ENCODE peak calls at places on chromosomes 5 and 9, in nine cellular contexts. One of them, this sample, is unnamed. For H3K4me1 and H3K27me3, the result is how much of the 10 kb centered on the place peaks cover.

GRCh38 chr5:79934681-79935080 is 56.4 kb downstream of the MTX3 start:
- DNase-seq in upper lobe of left lung: no peak
- DNase-seq in mesenchymal stem cell: no peak
- DNase-seq in CD4-positive, CD25-positive, alpha-beta regulatory T cell: no peak
- DNase-seq in psoas muscle: no peak
- DNase-seq in GM23338: no peak
- DNase-seq in tibial nerve: no peak
- DNase-seq in neural progenitor cell: no peak
- DNase-seq in uterus: no peak
- DNase-seq in this sample: no peak

GRCh38 chr5:73093943-73094342 is 26.4 kb upstream of the TMEM171 start:
- DNase-seq in upper lobe of left lung: no peak
- DNase-seq in mesenchymal stem cell: peak
- DNase-seq in CD4-positive, CD25-positive, alpha-beta regulatory T cell: no peak
- DNase-seq in psoas muscle: no peak
- DNase-seq in GM23338: no peak
- DNase-seq in tibial nerve: no peak
- DNase-seq in neural progenitor cell: no peak
- DNase-seq in uterus: no peak
- DNase-seq in this sample: no peak

GRCh38 chr5:142849880-142850279 is 79.7 kb downstream of the ARHGAP26 start:
- DNase-seq in upper lobe of left lung: no peak
- DNase-seq in mesenchymal stem cell: no peak
- DNase-seq in CD4-positive, CD25-positive, alpha-beta regulatory T cell: no peak
- DNase-seq in psoas muscle: no peak
- DNase-seq in GM23338: no peak
- DNase-seq in tibial nerve: no peak
- DNase-seq in neural progenitor cell: no peak
- DNase-seq in uterus: no peak
- DNase-seq in this sample: no peak

GRCh38 chr9:91935066-91935729 is 14.8 kb downstream of the ROR2 start:
- DNase-seq in upper lobe of left lung: no peak
- DNase-seq in mesenchymal stem cell: no peak
- DNase-seq in CD4-positive, CD25-positive, alpha-beta regulatory T cell: no peak
- DNase-seq in psoas muscle: no peak
- DNase-seq in GM23338: no peak
- DNase-seq in tibial nerve: no peak
- DNase-seq in neural progenitor cell: peak
- DNase-seq in uterus: no peak
- DNase-seq in this sample: no peak

GRCh38 chr5:172564883-172565282 is 76.2 kb upstream of the NEURL1B start:
- DNase-seq in upper lobe of left lung: no peak
- DNase-seq in mesenchymal stem cell: no peak
- DNase-seq in CD4-positive, CD25-positive, alpha-beta regulatory T cell: no peak
- DNase-seq in psoas muscle: no peak
- DNase-seq in GM23338: no peak
- DNase-seq in tibial nerve: no peak
- DNase-seq in neural progenitor cell: no peak
- DNase-seq in uterus: no peak
- DNase-seq in this sample: no peak

GRCh38 chr5:52993367-52993766 is 4.2 kb downstream of the ITGA2 start:
- DNase-seq in upper lobe of left lung: no peak
- DNase-seq in mesenchymal stem cell: no peak
- DNase-seq in CD4-positive, CD25-positive, alpha-beta regulatory T cell: no peak
- DNase-seq in psoas muscle: no peak
- DNase-seq in GM23338: no peak
- DNase-seq in tibial nerve: no peak
- DNase-seq in neural progenitor cell: no peak
- DNase-seq in uterus: no peak
- DNase-seq in this sample: no peak

GRCh38 chr5:115977096-115977495 is 14.8 kb downstream of the LVRN start:
- DNase-seq in upper lobe of left lung: no peak
- DNase-seq in mesenchymal stem cell: peak
- DNase-seq in CD4-positive, CD25-positive, alpha-beta regulatory T cell: peak
- DNase-seq in psoas muscle: no peak
- DNase-seq in GM23338: no peak
- DNase-seq in tibial nerve: no peak
- DNase-seq in neural progenitor cell: no peak
- DNase-seq in uterus: no peak
- DNase-seq in this sample: no peak

GRCh38 chr9:14746655-14747054 is 24.1 kb upstream of the CER1 start:
- DNase-seq in upper lobe of left lung: no peak
- DNase-seq in mesenchymal stem cell: no peak
- DNase-seq in CD4-positive, CD25-positive, alpha-beta regulatory T cell: no peak
- DNase-seq in psoas muscle: no peak
- DNase-seq in GM23338: no peak
- DNase-seq in tibial nerve: no peak
- DNase-seq in neural progenitor cell: no peak
- DNase-seq in uterus: no peak
- DNase-seq in this sample: no peak

GRCh38 chr9:125484632-125485282 is 222.3 kb downstream of the MAPKAP1 start:
- DNase-seq in upper lobe of left lung: no peak
- DNase-seq in mesenchymal stem cell: peak
- DNase-seq in CD4-positive, CD25-positive, alpha-beta regulatory T cell: no peak
- DNase-seq in psoas muscle: no peak
- DNase-seq in GM23338: no peak
- DNase-seq in tibial nerve: no peak
- DNase-seq in neural progenitor cell: no peak
- DNase-seq in uterus: peak
- DNase-seq in this sample: no peak

GRCh38 chr5:105735704-105736103 is 1935.0 kb downstream of the EFNA5 start:
- DNase-seq in upper lobe of left lung: no peak
- DNase-seq in mesenchymal stem cell: no peak
- DNase-seq in CD4-positive, CD25-positive, alpha-beta regulatory T cell: no peak
- DNase-seq in psoas muscle: no peak
- DNase-seq in GM23338: no peak
- DNase-seq in tibial nerve: no peak
- DNase-seq in neural progenitor cell: no peak
- DNase-seq in uterus: no peak
- DNase-seq in this sample: no peak

GRCh38 chr9:124022201-124023121 is 10.9 kb downstream of the LHX2 start:
- DNase-seq in upper lobe of left lung: no peak
- DNase-seq in mesenchymal stem cell: no peak
- DNase-seq in CD4-positive, CD25-positive, alpha-beta regulatory T cell: no peak
- DNase-seq in psoas muscle: no peak
- DNase-seq in GM23338: peak
- DNase-seq in tibial nerve: no peak
- DNase-seq in neural progenitor cell: peak
- DNase-seq in uterus: no peak
- DNase-seq in this sample: no peak

GRCh38 chr5:180644825-180645608 is 4.4 kb downstream of the FLT4 start:
- DNase-seq in upper lobe of left lung: peak
- DNase-seq in mesenchymal stem cell: no peak
- DNase-seq in CD4-positive, CD25-positive, alpha-beta regulatory T cell: no peak
- DNase-seq in psoas muscle: no peak
- DNase-seq in GM23338: no peak
- DNase-seq in tibial nerve: no peak
- DNase-seq in neural progenitor cell: no peak
- DNase-seq in uterus: peak
- DNase-seq in this sample: no peak

GRCh38 chr5:91383027-91383955 is at the start of gene ARRDC3:
- DNase-seq in upper lobe of left lung: peak
- DNase-seq in mesenchymal stem cell: peak
- DNase-seq in CD4-positive, CD25-positive, alpha-beta regulatory T cell: peak
- DNase-seq in psoas muscle: peak
- DNase-seq in GM23338: peak
- DNase-seq in tibial nerve: peak
- DNase-seq in neural progenitor cell: peak
- DNase-seq in uterus: peak
- DNase-seq in this sample: peak

GRCh38 chr9:74285075-74285474 is 212.1 kb upstream of the RORB start:
- DNase-seq in upper lobe of left lung: no peak
- DNase-seq in mesenchymal stem cell: no peak
- DNase-seq in CD4-positive, CD25-positive, alpha-beta regulatory T cell: no peak
- DNase-seq in psoas muscle: no peak
- DNase-seq in GM23338: no peak
- DNase-seq in tibial nerve: no peak
- DNase-seq in neural progenitor cell: no peak
- DNase-seq in uterus: no peak
- DNase-seq in this sample: no peak

GRCh38 chr5:142356318-142356715 is 31.5 kb upstream of the SPRY4 start:
- DNase-seq in upper lobe of left lung: no peak
- DNase-seq in mesenchymal stem cell: peak
- DNase-seq in CD4-positive, CD25-positive, alpha-beta regulatory T cell: no peak
- DNase-seq in psoas muscle: no peak
- DNase-seq in GM23338: no peak
- DNase-seq in tibial nerve: no peak
- DNase-seq in neural progenitor cell: no peak
- DNase-seq in uterus: no peak
- DNase-seq in this sample: no peak

DNA sequence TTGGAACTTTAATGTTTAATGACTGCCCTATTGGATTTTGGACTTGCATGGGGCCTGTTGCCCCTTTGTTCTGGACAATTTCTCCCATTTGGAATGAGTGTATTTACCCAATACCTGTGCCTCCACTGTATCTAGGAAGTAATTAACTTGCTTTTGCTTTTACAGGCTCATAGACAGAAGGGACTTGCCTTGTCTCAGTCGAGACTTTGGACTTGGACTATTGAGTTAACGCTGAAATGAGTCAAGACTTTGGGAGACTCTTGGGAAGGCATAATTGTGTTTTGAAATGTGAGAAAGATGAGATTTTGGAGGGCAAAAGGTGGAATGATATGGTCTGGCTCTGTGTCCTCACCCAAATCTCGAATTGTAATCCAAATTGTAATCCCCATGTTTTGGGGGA is 368.2 kb downstream of the PDE4D start:
- DNase-seq in upper lobe of left lung: no peak
- DNase-seq in mesenchymal stem cell: no peak
- DNase-seq in CD4-positive, CD25-positive, alpha-beta regulatory T cell: no peak
- DNase-seq in psoas muscle: no peak
- DNase-seq in GM23338: no peak
- DNase-seq in tibial nerve: no peak
- DNase-seq in neural progenitor cell: no peak
- DNase-seq in uterus: no peak
- DNase-seq in this sample: no peak
- H3K4me1 ChIP-seq in upper lobe of left lung: under half
- H3K4me1 ChIP-seq in mesenchymal stem cell: under half
- H3K4me1 ChIP-seq in CD4-positive, CD25-positive, alpha-beta regulatory T cell: under half
- H3K4me1 ChIP-seq in psoas muscle: under half
- H3K4me1 ChIP-seq in GM23338: under half
- H3K4me1 ChIP-seq in tibial nerve: under half
- H3K4me1 ChIP-seq in neural progenitor cell: under half
- H3K4me1 ChIP-seq in uterus: under half
- H3K4me1 ChIP-seq in this sample: under half

GRCh38 chr9:129384138-129384886 is 206.3 kb upstream of the IER5L start:
- DNase-seq in upper lobe of left lung: no peak
- DNase-seq in mesenchymal stem cell: no peak
- DNase-seq in CD4-positive, CD25-positive, alpha-beta regulatory T cell: no peak
- DNase-seq in psoas muscle: no peak
- DNase-seq in GM23338: no peak
- DNase-seq in tibial nerve: no peak
- DNase-seq in neural progenitor cell: no peak
- DNase-seq in uterus: peak
- DNase-seq in this sample: no peak
- H3K27ac ChIP-seq in upper lobe of left lung: peak
- H3K27ac ChIP-seq in mesenchymal stem cell: no peak
- H3K27ac ChIP-seq in CD4-positive, CD25-positive, alpha-beta regulatory T cell: peak
- H3K27ac ChIP-seq in psoas muscle: peak
- H3K27ac ChIP-seq in GM23338: no peak
- H3K27ac ChIP-seq in tibial nerve: peak
- H3K27ac ChIP-seq in neural progenitor cell: no peak
- H3K27ac ChIP-seq in uterus: peak
- H3K27ac ChIP-seq in this sample: peak

GRCh38 chr9:108584860-108585259 is 270.9 kb downstream of the ACTL7B start:
- DNase-seq in upper lobe of left lung: no peak
- DNase-seq in mesenchymal stem cell: no peak
- DNase-seq in CD4-positive, CD25-positive, alpha-beta regulatory T cell: no peak
- DNase-seq in psoas muscle: no peak
- DNase-seq in GM23338: no peak
- DNase-seq in tibial nerve: no peak
- DNase-seq in neural progenitor cell: no peak
- DNase-seq in uterus: no peak
- DNase-seq in this sample: no peak

GRCh38 chr9:108575286-108575685 is 280.5 kb downstream of the ACTL7B start:
- DNase-seq in upper lobe of left lung: no peak
- DNase-seq in mesenchymal stem cell: peak
- DNase-seq in CD4-positive, CD25-positive, alpha-beta regulatory T cell: no peak
- DNase-seq in psoas muscle: no peak
- DNase-seq in GM23338: no peak
- DNase-seq in tibial nerve: no peak
- DNase-seq in neural progenitor cell: no peak
- DNase-seq in uterus: no peak
- DNase-seq in this sample: no peak

GRCh38 chr9:108582716-108583115 is 273.1 kb downstream of the ACTL7B start:
- DNase-seq in upper lobe of left lung: no peak
- DNase-seq in mesenchymal stem cell: no peak
- DNase-seq in CD4-positive, CD25-positive, alpha-beta regulatory T cell: no peak
- DNase-seq in psoas muscle: no peak
- DNase-seq in GM23338: no peak
- DNase-seq in tibial nerve: no peak
- DNase-seq in neural progenitor cell: no peak
- DNase-seq in uterus: no peak
- DNase-seq in this sample: no peak

DNA sequence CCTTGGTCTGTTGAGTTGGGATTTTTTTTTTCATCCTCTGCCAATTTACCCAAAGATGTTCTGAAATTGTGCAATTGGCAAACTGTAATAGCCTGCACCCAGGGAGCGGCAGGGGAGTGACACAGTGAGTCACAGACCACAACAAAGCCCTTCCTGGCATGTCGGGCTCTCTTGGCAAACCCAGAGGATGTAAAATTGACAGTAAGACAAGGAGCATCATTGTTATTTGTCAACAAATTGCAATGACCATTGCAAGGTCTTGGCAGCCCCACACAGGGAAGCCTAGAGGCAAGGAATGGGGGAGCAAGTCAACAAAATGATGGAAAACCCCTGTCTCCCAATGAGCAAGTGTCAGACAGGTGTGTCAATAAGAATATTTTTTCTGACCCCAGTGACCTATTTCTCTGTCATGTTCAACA is 275.8 kb downstream of the ACTL7B start:
- DNase-seq in upper lobe of left lung: peak
- DNase-seq in mesenchymal stem cell: no peak
- DNase-seq in CD4-positive, CD25-positive, alpha-beta regulatory T cell: no peak
- DNase-seq in psoas muscle: no peak
- DNase-seq in GM23338: no peak
- DNase-seq in tibial nerve: no peak
- DNase-seq in neural progenitor cell: no peak
- DNase-seq in uterus: no peak
- DNase-seq in this sample: no peak
- H3K27me3 ChIP-seq in upper lobe of left lung: under half
- H3K27me3 ChIP-seq in mesenchymal stem cell: under half
- H3K27me3 ChIP-seq in CD4-positive, CD25-positive, alpha-beta regulatory T cell: under half
- H3K27me3 ChIP-seq in psoas muscle: under half
- H3K27me3 ChIP-seq in GM23338: under half
- H3K27me3 ChIP-seq in tibial nerve: under half
- H3K27me3 ChIP-seq in neural progenitor cell: under half
- H3K27me3 ChIP-seq in uterus: under half
- H3K27me3 ChIP-seq in this sample: under half

DNA sequence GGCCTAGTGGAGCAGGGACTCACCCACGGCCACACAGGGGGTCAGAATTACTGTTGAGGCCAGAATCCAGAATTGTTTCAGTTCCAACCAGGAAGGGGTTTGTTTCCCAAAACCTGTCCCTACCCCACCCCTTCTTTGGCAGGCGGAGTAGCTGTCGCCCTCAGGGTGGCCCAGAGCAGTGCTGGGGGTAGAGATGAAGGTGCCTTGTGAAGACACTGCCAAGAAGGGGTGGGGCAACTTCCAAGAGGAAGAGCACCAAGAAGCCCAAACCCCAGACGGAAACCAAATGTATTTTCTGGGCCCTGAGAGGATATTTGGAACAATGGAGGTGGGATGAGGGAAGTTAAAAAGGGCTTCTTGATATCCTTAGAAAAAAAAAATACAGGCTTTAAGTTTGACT is 11.4 kb upstream of the NDST1 start:
- DNase-seq in upper lobe of left lung: no peak
- DNase-seq in mesenchymal stem cell: no peak
- DNase-seq in CD4-positive, CD25-positive, alpha-beta regulatory T cell: no peak
- DNase-seq in psoas muscle: no peak
- DNase-seq in GM23338: no peak
- DNase-seq in tibial nerve: no peak
- DNase-seq in neural progenitor cell: no peak
- DNase-seq in uterus: no peak
- DNase-seq in this sample: no peak
- H3K4me1 ChIP-seq in upper lobe of left lung: half or more
- H3K4me1 ChIP-seq in mesenchymal stem cell: half or more
- H3K4me1 ChIP-seq in CD4-positive, CD25-positive, alpha-beta regulatory T cell: under half
- H3K4me1 ChIP-seq in psoas muscle: half or more
- H3K4me1 ChIP-seq in GM23338: under half
- H3K4me1 ChIP-seq in tibial nerve: half or more
- H3K4me1 ChIP-seq in neural progenitor cell: half or more
- H3K4me1 ChIP-seq in uterus: under half
- H3K4me1 ChIP-seq in this sample: under half

This sample was measured in effector memory CD4-positive, alpha-beta T cell.